ENCODE peak calls at places on chromosomes 13 and 19, in four cellular contexts. C, A, H and X are unnamed samples.

GRCh38 chr19:28242317-28242927 is 970.5 kb downstream of the UQCRFS1 start:
- DNase-seq in C (peak), H (no peak), A (no peak), X (peak)

GRCh38 chr19:16371540-16371986 is 46.9 kb downstream of the KLF2 start:
- DNase-seq in A (no peak), C (no peak), H (no peak), X (no peak)

GRCh38 chr13:113179374-113180230 is 21.2 kb downstream of the PROZ start:
- DNase-seq in C (no peak), H (no peak), A (peak), X (peak)

GRCh38 chr13:95924389-95924994 is 128.7 kb downstream of the UGGT2 start:
- DNase-seq in H (no peak), A (peak), C (no peak), X (peak)

GRCh38 chr13:36986462-36987240 is 12.5 kb downstream of the ALG5 start:
- DNase-seq in H (no peak), A (peak), C (no peak), X (no peak)

GRCh38 chr13:31638577-31638976 is 100.7 kb upstream of the RXFP2 start:
- DNase-seq in H (no peak), A (peak), C (no peak), X (no peak)

GRCh38 chr13:71880753-71881541 is 13.9 kb upstream of the DACH1 start:
- DNase-seq in C (no peak), H (no peak), A (no peak), X (peak)

GRCh38 chr19:31784631-31785237 is 435.5 kb upstream of the TSHZ3 start:
- DNase-seq in A (no peak), H (no peak), C (no peak), X (no peak)

GRCh38 chr19:57342582-57342981 is 8.5 kb upstream of the ZNF304 start:
- DNase-seq in A (no peak), H (no peak), C (no peak), X (no peak)

GRCh38 chr13:42660367-42660965 is 86.5 kb downstream of the TNFSF11 start:
- DNase-seq in H (no peak), A (peak), C (no peak), X (no peak)

DNA sequence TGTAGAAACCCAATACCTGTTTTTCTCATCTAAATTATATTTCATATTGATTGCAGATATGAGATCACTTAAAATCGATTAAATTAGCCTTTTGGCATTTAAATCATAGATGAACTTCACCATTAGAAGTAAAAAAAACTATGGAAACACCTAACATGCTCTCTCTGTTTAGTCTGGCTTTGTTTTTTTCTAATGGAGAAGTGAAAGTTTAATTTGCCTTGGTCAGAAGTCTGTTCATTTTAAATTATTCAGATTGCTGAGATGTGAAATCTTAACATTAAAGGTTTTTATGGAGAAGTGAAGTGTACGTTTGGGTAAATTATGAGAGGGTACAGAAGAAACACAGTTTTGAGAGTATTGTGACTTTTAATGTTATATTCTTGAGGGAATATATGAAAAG is 6.7 kb downstream of the SUGT1 start:
- DNase-seq in C (no peak), A (no peak), H (no peak), X (no peak)
- H4K5ac ChIP-seq in C (no peak), A (no peak), H (no peak), X (no peak)

DNA sequence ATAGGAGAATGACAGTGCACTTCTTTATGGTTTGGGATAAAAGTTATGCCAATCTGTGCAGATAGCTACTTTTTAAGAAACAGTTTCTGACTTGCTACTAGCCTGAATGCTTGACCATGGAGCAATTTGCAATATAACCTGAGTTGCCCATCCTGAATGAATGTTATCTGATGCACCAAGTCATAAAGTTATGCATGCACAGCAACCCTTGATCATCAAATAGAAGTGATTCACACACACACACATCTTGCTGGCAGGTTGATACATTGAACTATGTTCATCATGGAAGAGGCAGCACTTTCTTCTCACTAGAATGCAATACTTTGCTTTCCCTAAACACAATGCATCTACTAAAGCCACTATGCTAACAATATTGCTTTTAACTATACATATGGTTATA is 311.5 kb downstream of the RFC3 start:
- DNase-seq in A (no peak), H (no peak), C (no peak), X (no peak)
- H3K56ac ChIP-seq in A (no peak), H (no peak), C (no peak), X (no peak)

GRCh38 chr19:50207730-50208129 is 4.3 kb downstream of the MYH14 start:
- DNase-seq in C (no peak), A (no peak), H (no peak), X (no peak)
- H3K18ac ChIP-seq in C (no peak), A (no peak), H (no peak), X (no peak)

GRCh38 chr19:45299719-45300118 is 23.0 kb downstream of the CKM start:
- DNase-seq in H (no peak), C (no peak), A (no peak), X (no peak)
- H4K5ac ChIP-seq in H (no peak), C (no peak), A (no peak), X (no peak)

GRCh38 chr19:35460608-35461007 is 12.6 kb downstream of the FFAR2 start:
- DNase-seq in A (no peak), C (no peak), H (no peak), X (no peak)
- H3K56ac ChIP-seq in A (no peak), C (no peak), H (no peak), X (no peak)